ENCODE peak calls at places on chromosome 4, in five cellular contexts. Q is hepatocyte, D is psoas muscle, W is colonic mucosa, R is astrocyte. L is an unnamed sample. For H3K4me1, the result is how much of the 10 kb centered on the place peaks cover.

GRCh38 chr4:14236359-14236758 is 608.8 kb upstream of the BOD1L1 start:
- DNase-seq in Q (no peak), D (no peak), W (no peak), R (no peak), L (no peak)

GRCh38 chr4:163672751-163673150 is 178.3 kb downstream of the TMA16 start:
- DNase-seq in Q (no peak), D (no peak), W (no peak), R (no peak), L (no peak)

GRCh38 chr4:38815879-38816782 is 11.5 kb upstream of the TLR1 start:
- DNase-seq in Q (no peak), D (no peak), W (no peak), R (peak), L (no peak)

GRCh38 chr4:15006416-15007024 is 4.2 kb downstream of the CPEB2 start:
- DNase-seq in Q (no peak), D (no peak), W (no peak), R (peak), L (no peak)

GRCh38 chr4:138243369-138243768 is 1.2 kb upstream of the SLC7A11 start:
- DNase-seq in Q (no peak), D (no peak), W (no peak), R (peak), L (no peak)

GRCh38 chr4:168848112-168848511 is 161.9 kb downstream of the CBR4 start:
- DNase-seq in Q (no peak), D (no peak), W (no peak), R (no peak), L (no peak)

GRCh38 chr4:92551616-92552015 is 247.8 kb downstream of the GRID2 start:
- DNase-seq in Q (no peak), D (no peak), W (no peak), R (no peak), L (no peak)

GRCh38 chr4:84852081-84852480 is 114.4 kb downstream of the WDFY3 start:
- DNase-seq in Q (no peak), D (no peak), W (no peak), R (peak), L (no peak)

GRCh38 chr4:111806331-111806730 is 338.9 kb upstream of the FAM241A start:
- DNase-seq in Q (peak), D (no peak), W (no peak), R (no peak), L (no peak)

GRCh38 chr4:4784379-4784778 is 75.1 kb upstream of the MSX1 start:
- DNase-seq in Q (no peak), D (no peak), W (no peak), R (no peak), L (no peak)

GRCh38 chr4:152591361-152591760 is 55.5 kb upstream of the FBXW7 start:
- DNase-seq in Q (peak), D (peak), W (peak), R (peak), L (peak)

GRCh38 chr4:33837043-33837442 is 2407.3 kb downstream of the ARAP2 start:
- DNase-seq in Q (peak), D (no peak), W (no peak), R (peak), L (no peak)

GRCh38 chr4:139658983-139659382 is 6.6 kb upstream of the MGST2 start:
- DNase-seq in Q (no peak), D (no peak), W (no peak), R (no peak), L (no peak)

GRCh38 chr4:79212311-79212710 is 113.5 kb downstream of the NAA11 start:
- DNase-seq in Q (no peak), D (no peak), W (no peak), R (no peak), L (no peak)

GRCh38 chr4:108694423-108694822 is 44.0 kb downstream of the OSTC start:
- DNase-seq in Q (no peak), D (no peak), W (no peak), R (no peak), L (no peak)

GRCh38 chr4:4641661-4642180 is 99.9 kb upstream of the STX18 start:
- DNase-seq in Q (no peak), D (no peak), W (no peak), R (no peak), L (no peak)

GRCh38 chr4:6852582-6852981 is 57.0 kb upstream of the TBC1D14 start:
- DNase-seq in Q (no peak), D (no peak), W (no peak), R (no peak), L (no peak)

GRCh38 chr4:5874811-5875465 is 17.9 kb downstream of the CRMP1 start:
- DNase-seq in Q (no peak), D (no peak), W (no peak), R (peak), L (no peak)

GRCh38 chr4:146159384-146160058 is 16.0 kb upstream of the LSM6 start:
- DNase-seq in Q (no peak), D (no peak), W (no peak), R (no peak), L (no peak)

GRCh38 chr4:80336582-80336981 is 1.1 kb downstream of the CFAP299 start:
- DNase-seq in Q (peak), D (no peak), W (peak), R (peak), L (no peak)

GRCh38 chr4:110245567-110245966 is 47.2 kb upstream of the ELOVL6 start:
- DNase-seq in Q (no peak), D (no peak), W (no peak), R (peak), L (no peak)

GRCh38 chr4:147740176-147740575 is 8.3 kb downstream of the ARHGAP10 start:
- DNase-seq in Q (no peak), D (no peak), W (no peak), R (peak), L (no peak)

GRCh38 chr4:103268746-103269145 is 70.6 kb upstream of the CENPE start:
- DNase-seq in Q (no peak), D (no peak), W (no peak), R (no peak), L (no peak)

GRCh38 chr4:23877758-23878229 is 12.1 kb downstream of the PPARGC1A start:
- DNase-seq in Q (peak), D (no peak), W (peak), R (peak), L (no peak)

GRCh38 chr4:89054627-89055026 is 2.4 kb downstream of the FAM13A start:
- DNase-seq in Q (no peak), D (no peak), W (no peak), R (no peak), L (no peak)

GRCh38 chr4:152981842-152982241 is 45.7 kb downstream of the FHDC1 start:
- DNase-seq in Q (no peak), D (no peak), W (no peak), R (peak), L (no peak)

GRCh38 chr4:24664956-24665355 is 80.6 kb upstream of the DHX15 start:
- DNase-seq in Q (no peak), D (no peak), W (no peak), R (peak), L (no peak)

GRCh38 chr4:167966161-167966560 is 126.2 kb upstream of the ANXA10 start:
- DNase-seq in Q (no peak), D (no peak), W (no peak), R (peak), L (no peak)

GRCh38 chr4:101695176-101695575 is 95.4 kb upstream of the BANK1 start:
- DNase-seq in Q (no peak), D (no peak), W (no peak), R (peak), L (no peak)

GRCh38 chr4:122152699-122153328 is 683 bp downstream of the BLTP1 start:
- DNase-seq in Q (peak), D (peak), W (peak), R (peak), L (peak)

GRCh38 chr4:153467154-153467896 is 1.2 kb downstream of the TMEM131L start:
- DNase-seq in Q (peak), D (peak), W (peak), R (no peak), L (peak)

GRCh38 chr4:101865501-101866062 is 75.1 kb downstream of the BANK1 start:
- DNase-seq in Q (peak), D (no peak), W (no peak), R (peak), L (no peak)

GRCh38 chr4:16731776-16732380 is 166.6 kb downstream of the LDB2 start:
- DNase-seq in Q (no peak), D (no peak), W (no peak), R (no peak), L (no peak)

GRCh38 chr4:26152051-26152450 is 168.8 kb upstream of the RBPJ start:
- DNase-seq in Q (no peak), D (no peak), W (no peak), R (no peak), L (no peak)

GRCh38 chr4:7582313-7583096 is 147.8 kb upstream of the PSAPL1 start:
- DNase-seq in Q (no peak), D (no peak), W (no peak), R (no peak), L (no peak)

GRCh38 chr4:153542835-153543234 is 76.7 kb downstream of the TMEM131L start:
- DNase-seq in Q (no peak), D (no peak), W (no peak), R (no peak), L (no peak)

GRCh38 chr4:38488891-38489861 is 174.8 kb upstream of the KLF3 start:
- DNase-seq in Q (peak), D (no peak), W (peak), R (no peak), L (no peak)

GRCh38 chr4:108333353-108333920 is 164.7 kb upstream of the LEF1 start:
- DNase-seq in Q (no peak), D (no peak), W (no peak), R (no peak), L (no peak)

GRCh38 chr4:152398060-152398459 is 137.8 kb downstream of the FBXW7 start:
- DNase-seq in Q (peak), D (no peak), W (no peak), R (no peak), L (no peak)

GRCh38 chr4:121070274-121070673 is 2.1 kb downstream of the NDNF start:
- DNase-seq in Q (peak), D (no peak), W (peak), R (no peak), L (no peak)

GRCh38 chr4:121069419-121069818 is 2.9 kb downstream of the NDNF start:
- DNase-seq in Q (no peak), D (no peak), W (no peak), R (no peak), L (no peak)

GRCh38 chr4:121072080-121072835 is at the start of gene NDNF:
- DNase-seq in Q (peak), D (peak), W (peak), R (peak), L (peak)

GRCh38 chr4:121071640-121072037 is 696 bp downstream of the NDNF start:
- DNase-seq in Q (no peak), D (no peak), W (no peak), R (no peak), L (no peak)

GRCh38 chr4:121070696-121071639 is 1.4 kb downstream of the NDNF start:
- DNase-seq in Q (peak), D (peak), W (peak), R (no peak), L (peak)
- H3K4me3 ChIP-seq in Q (peak), D (peak), W (peak), R (peak), L (peak)

DNA sequence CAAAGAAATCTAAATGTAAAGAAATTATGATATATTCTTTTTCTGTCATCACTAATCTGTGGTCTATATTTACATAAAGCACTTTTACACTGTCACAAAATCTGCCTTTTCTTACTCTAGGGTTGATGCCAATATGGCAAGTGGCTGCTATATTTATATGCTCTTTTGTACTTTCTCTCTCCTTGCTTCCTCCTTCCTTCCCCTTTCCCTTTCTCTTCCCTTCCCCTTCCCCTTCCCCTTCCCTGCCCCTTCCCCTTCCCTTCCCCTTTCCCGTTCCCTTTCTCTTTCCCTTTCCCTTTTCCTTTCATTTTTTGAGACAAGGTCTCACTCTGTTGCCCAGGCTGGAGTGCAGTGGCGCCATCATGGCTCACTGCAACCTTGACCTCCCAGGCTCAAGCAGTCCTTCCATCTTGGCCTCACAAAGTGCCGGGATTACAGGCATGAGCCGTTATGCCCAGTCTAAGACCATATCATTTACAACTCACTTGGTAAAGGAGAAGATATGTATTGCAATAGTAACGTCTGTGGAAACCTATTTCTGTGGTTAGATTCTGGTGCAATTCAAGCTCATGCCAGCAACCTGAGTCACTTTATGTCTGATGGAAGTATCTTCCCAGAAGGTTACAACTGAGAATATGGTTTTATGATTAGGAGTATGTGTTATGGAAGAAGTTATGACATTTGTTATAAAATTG is 13.9 kb upstream of the PLAC8 start:
- DNase-seq in Q (no peak), D (no peak), W (no peak), R (peak), L (no peak)
- H3K4me1 ChIP-seq in Q (under half), D (under half), W (under half), R (under half), L (under half)

DNA sequence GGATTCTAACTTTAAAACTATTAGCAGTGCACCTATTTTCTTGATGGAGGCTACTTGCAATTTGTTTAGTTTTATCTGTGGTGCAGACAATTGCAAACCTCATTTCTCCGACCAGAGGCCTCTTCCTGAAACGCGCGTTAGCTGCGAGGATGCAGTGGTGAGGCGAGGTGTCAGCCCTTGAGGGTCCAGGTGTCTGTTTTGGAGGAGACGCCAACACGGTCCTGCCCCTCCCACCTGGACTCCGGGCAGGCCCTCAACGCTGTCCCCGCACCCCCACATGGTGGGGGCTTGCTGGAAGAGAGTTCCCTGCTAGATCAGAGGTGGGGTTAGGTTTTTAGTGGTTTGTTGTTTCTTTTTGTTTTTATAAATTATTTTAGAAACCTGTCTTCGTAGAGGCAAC is 34.4 kb downstream of the PCGF3 start:
- DNase-seq in Q (no peak), D (no peak), W (no peak), R (no peak), L (no peak)
- TF ChIP-seq CTCF in Q (no peak), D (no peak), W (no peak), R (no peak), L (no peak)

GRCh38 chr4:57037982-57038604 is 59.4 kb downstream of the POLR2B start:
- DNase-seq in Q (peak), D (peak), W (peak), R (no peak), L (peak)
- H3K4me3 ChIP-seq in Q (no peak), D (no peak), W (no peak), R (no peak), L (no peak)

GRCh38 chr4:77073981-77074865 is 1.6 kb downstream of the CCNI start:
- DNase-seq in Q (no peak), D (no peak), W (no peak), R (no peak), L (no peak)
- H3K4me1 ChIP-seq in Q (under half), D (under half), W (under half), R (under half), L (under half)

DNA sequence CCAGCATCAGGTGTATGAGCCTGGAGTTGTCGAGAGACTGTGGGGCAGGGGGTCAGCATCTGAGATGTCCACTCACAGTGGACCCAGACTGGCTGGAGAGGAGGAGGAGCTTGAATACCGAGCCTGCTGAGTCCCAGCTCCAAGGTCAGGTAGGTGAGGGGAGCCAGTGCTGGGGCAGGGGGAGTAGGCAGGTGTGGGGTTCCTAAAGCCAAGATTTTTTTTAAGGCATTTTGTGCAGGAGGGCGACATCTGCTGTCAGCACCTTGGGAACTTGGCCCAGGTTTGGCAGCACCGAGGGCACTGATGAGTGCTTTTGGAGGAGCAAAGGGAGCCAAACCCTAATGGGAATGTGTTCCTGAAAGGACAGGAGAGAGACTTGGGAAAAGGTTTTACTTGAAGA is 64.2 kb upstream of the MSANTD1 start:
- DNase-seq in Q (no peak), D (no peak), W (no peak), R (no peak), L (no peak)
- TF ChIP-seq CTCF in Q (no peak), D (no peak), W (no peak), R (no peak), L (no peak)

DNA sequence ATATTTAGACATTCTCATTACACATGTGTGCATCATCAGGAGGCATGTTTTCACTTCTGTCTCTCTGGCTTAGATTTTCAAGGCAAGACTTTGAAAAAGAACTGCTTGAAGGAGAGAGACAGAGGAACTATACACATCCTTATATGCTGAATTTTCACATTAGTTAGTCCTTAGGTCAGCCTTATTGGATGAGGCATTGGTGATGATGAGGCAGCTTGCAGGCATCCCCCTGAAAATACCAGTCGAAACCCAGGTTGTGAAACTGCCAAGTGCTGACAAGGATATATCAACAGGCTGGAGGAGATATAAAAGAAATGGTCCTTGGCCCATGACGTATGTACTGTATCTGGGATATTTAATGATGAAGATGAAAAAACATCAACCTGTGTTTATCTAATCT is 297.2 kb upstream of the AADAT start:
- DNase-seq in Q (no peak), D (no peak), W (no peak), R (peak), L (no peak)
- H3K4me3 ChIP-seq in Q (no peak), D (no peak), W (no peak), R (no peak), L (no peak)

DNA sequence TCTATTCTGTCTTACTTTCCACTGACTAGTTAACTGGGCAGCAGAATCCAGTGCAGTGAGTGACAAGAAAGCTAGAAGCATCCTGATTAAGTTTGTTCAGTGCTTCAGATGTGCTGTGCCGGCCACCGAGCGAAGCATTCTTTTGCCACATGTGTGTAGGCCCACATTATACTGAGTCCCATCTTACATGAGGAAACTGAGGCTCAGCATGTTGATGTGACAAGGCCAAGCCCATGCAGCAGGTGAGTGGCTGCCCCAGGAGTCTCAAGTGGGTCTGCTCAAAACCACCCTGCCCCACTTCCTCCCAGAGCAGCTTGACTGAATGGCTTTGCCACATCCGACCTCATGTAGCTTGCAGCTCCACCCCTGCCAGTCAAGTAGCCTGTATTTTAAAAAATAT is 50.5 kb downstream of the RHOH start:
- DNase-seq in Q (no peak), D (no peak), W (no peak), R (no peak), L (no peak)
- H3K4me1 ChIP-seq in Q (under half), D (under half), W (under half), R (under half), L (under half)